ENCODE peak calls at places on chromosomes 5 and 9, in six cellular contexts. K is Peyer's patch; G is CD4-positive, alpha-beta memory T cell; I is sigmoid colon; F is mesenchymal stem cell; M is mammary epithelial cell. Z is an unnamed sample. For H3K4me1, the result is how much of the 10 kb centered on the place peaks cover.

GRCh38 chr9:129195606-129196005 is 17.5 kb upstream of the IER5L start:
- DNase-seq in K (no peak), M (no peak), I (no peak), F (no peak), G (no peak), Z (no peak)

GRCh38 chr5:67971223-67971830 is 244.2 kb upstream of the PIK3R1 start:
- DNase-seq in F (peak), M (no peak), I (peak), K (no peak), G (no peak), Z (no peak)

GRCh38 chr5:52822437-52822836 is 34.7 kb downstream of the ITGA1 start:
- DNase-seq in G (no peak), M (no peak), I (peak), F (no peak), K (no peak), Z (peak)

GRCh38 chr5:109865636-109866035 is 175.9 kb downstream of the MAN2A1 start:
- DNase-seq in M (peak), K (no peak), I (no peak), F (peak), G (no peak), Z (no peak)

GRCh38 chr5:33941090-33941489 is 4.9 kb downstream of the RXFP3 start:
- DNase-seq in K (no peak), M (no peak), I (no peak), F (no peak), G (no peak), Z (no peak)

GRCh38 chr5:61162832-61163567 is 732 bp upstream of the SMIM15 start:
- DNase-seq in F (peak), M (peak), I (no peak), G (no peak), K (no peak), Z (peak)

GRCh38 chr9:118238139-118238538 is 533.9 kb downstream of the TLR4 start:
- DNase-seq in F (no peak), G (no peak), I (no peak), K (no peak), M (no peak), Z (no peak)

GRCh38 chr5:40743771-40744170 is 12.0 kb downstream of the TTC33 start:
- DNase-seq in G (no peak), K (no peak), M (no peak), F (no peak), I (no peak), Z (no peak)

DNA sequence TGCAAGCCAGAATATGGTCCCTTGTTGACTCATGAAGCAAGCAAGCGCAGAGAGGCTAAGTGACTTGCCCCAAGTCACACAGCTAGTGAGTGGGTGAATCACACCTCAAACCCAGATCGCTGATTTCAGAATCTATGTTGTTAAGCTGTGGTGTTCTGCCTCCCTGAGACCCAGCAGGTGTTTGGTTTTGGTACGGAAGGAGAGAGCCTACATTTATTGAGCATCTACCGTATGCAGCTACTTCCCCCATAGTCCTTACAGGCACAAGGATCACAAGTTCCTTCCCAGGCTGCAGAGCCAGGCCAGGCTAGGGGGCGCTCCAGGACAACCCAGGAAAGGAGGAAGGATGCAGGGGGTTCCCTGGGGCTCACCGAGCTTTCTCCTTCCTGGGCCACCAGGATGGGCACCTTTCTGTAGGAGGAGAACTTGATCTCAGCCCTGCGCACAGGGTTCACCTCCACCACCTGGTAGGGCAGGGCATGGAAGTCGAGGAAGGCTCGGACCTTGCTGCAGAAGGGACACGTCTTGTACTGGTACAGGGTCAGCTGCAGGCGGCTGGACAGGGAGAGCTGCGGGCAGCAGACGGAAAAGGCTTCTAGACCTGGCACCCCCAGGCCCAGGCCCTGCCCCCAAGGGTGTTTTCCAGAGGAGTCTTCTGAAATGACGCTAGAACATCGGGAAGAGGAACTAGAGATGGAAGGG is 2.5 kb downstream of the PTGES2 start:
- DNase-seq in F (peak), I (peak), G (no peak), K (peak), M (peak), Z (peak)
- H3K4me3 ChIP-seq in F (no peak), I (no peak), G (no peak), K (no peak), M (no peak), Z (no peak)

GRCh38 chr5:113713051-113713450 is 199.6 kb downstream of the YTHDC2 start:
- DNase-seq in K (no peak), I (no peak), F (peak), G (no peak), M (no peak), Z (no peak)
- H3K4me1 ChIP-seq in K (under half), I (under half), F (under half), G (under half), M (under half), Z (under half)

DNA sequence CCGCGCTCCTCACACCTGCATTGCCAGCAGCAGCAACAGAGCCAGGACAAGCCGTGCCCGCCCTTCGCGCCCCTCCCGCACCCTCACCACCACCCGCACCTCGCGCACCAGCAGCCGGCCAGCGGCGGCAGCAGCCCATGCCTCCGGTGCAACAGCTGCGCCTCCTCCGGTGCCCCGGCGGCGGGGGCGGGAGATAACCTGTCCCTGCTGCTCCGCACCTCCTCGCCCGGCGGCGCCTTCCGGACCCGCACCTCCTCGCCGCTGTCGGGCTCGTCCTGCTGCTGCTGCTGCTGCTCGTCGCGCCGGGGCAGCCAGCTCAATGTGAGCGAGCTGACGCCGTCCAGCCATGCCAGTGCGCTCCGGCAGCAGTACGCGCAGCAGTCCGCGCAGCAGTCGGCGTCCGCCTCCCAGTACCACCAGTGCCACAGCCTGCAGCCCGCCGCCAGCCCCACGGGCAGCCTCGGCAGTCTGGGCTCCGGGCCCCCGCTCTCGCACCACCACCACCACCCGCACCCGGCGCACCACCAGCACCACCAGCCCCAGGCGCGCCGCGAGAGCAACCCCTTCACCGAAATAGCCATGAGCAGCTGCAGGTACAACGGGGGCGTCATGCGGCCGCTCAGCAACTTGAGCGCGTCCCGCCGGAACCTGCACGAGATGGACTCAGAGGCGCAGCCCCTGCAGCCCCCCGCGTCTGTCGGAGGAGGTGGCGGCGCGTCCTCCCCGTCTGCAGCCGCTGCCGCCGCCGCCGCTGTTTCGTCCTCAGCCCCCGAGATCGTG is 517 bp downstream of the KCNN2 start:
- DNase-seq in K (peak), M (peak), I (no peak), F (peak), G (no peak), Z (no peak)
- H3K4me3 ChIP-seq in K (peak), M (no peak), I (peak), F (peak), G (no peak), Z (peak)

DNA sequence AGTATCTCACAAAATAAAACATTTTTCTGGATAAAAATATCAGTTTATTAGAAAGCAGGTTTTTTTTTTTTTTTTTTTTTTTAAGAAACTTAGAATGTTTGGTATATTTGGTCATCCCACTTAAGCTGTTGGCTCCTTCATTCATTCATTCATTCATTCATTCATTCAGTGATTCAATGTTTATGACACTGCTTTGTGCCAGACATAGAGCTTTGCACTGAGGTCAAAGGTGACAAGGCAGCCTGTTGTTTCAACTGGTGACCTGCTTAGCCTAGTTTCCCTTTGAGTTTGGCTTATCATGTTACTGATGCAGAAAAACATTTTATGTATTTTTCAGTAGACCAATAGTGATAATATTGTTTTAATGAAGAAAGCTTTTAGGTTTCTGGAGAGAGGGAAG is 23.5 kb downstream of the CPEB4 start:
- DNase-seq in K (no peak), F (no peak), I (no peak), M (no peak), G (no peak), Z (no peak)
- H3K4me1 ChIP-seq in K (under half), F (under half), I (under half), M (under half), G (under half), Z (under half)

Z was measured in colonic mucosa.